ENCODE peak calls at places on chromosomes 13 and 19, in nine cellular contexts. One of them, this sample, is unnamed.
A peak's percentile ranks its signal among the peaks of the same experiment; 100 is the strongest.

GRCh38 chr19:6521718-6522646 is 8.8 kb upstream of the TNFSF9 start:
- DNase-seq in astrocyte of the spinal cord: no peak
- DNase-seq in globus pallidus: no peak
- DNase-seq in IMR-90: no peak
- DNase-seq in heart right ventricle: no peak
- DNase-seq in ascending aorta: no peak
- DNase-seq in stimulated activated CD8-positive, alpha-beta memory T cell treated with anti-CD3 and anti-CD28 coated beads, Interleukin-2, amount 100 ng/mL, for 1 hour: peak; percentile 67
- DNase-seq in NCI-H2171 treated with DMSO at 0.1 percent for 48 hours: no peak
- DNase-seq in A549: no peak
- DNase-seq in this sample: no peak

GRCh38 chr13:104984296-104984818 is 1551.1 kb downstream of the EFNB2 start:
- DNase-seq in astrocyte of the spinal cord: peak; percentile 88
- DNase-seq in globus pallidus: peak; percentile 32
- DNase-seq in IMR-90: peak; percentile 12
- DNase-seq in heart right ventricle: peak; percentile 24
- DNase-seq in ascending aorta: no peak
- DNase-seq in stimulated activated CD8-positive, alpha-beta memory T cell treated with anti-CD3 and anti-CD28 coated beads, Interleukin-2, amount 100 ng/mL, for 1 hour: no peak
- DNase-seq in NCI-H2171 treated with DMSO at 0.1 percent for 48 hours: peak; percentile 74
- DNase-seq in A549: no peak
- DNase-seq in this sample: peak; percentile 56

GRCh38 chr13:39353988-39354387 is 249.0 kb downstream of the LHFPL6 start:
- DNase-seq in astrocyte of the spinal cord: peak; percentile 56
- DNase-seq in globus pallidus: no peak
- DNase-seq in IMR-90: peak; percentile 65
- DNase-seq in heart right ventricle: no peak
- DNase-seq in ascending aorta: no peak
- DNase-seq in stimulated activated CD8-positive, alpha-beta memory T cell treated with anti-CD3 and anti-CD28 coated beads, Interleukin-2, amount 100 ng/mL, for 1 hour: no peak
- DNase-seq in NCI-H2171 treated with DMSO at 0.1 percent for 48 hours: no peak
- DNase-seq in A549: no peak
- DNase-seq in this sample: no peak

GRCh38 chr19:48565090-48565489 is 13.1 kb downstream of the SULT2B1 start:
- DNase-seq in astrocyte of the spinal cord: no peak
- DNase-seq in globus pallidus: no peak
- DNase-seq in IMR-90: peak; percentile 83
- DNase-seq in heart right ventricle: no peak
- DNase-seq in ascending aorta: no peak
- DNase-seq in stimulated activated CD8-positive, alpha-beta memory T cell treated with anti-CD3 and anti-CD28 coated beads, Interleukin-2, amount 100 ng/mL, for 1 hour: no peak
- DNase-seq in NCI-H2171 treated with DMSO at 0.1 percent for 48 hours: no peak
- DNase-seq in A549: peak; percentile 71
- DNase-seq in this sample: no peak

GRCh38 chr13:76292726-76293125 is 593.5 kb downstream of the KCTD12 start:
- DNase-seq in astrocyte of the spinal cord: no peak
- DNase-seq in globus pallidus: no peak
- DNase-seq in IMR-90: no peak
- DNase-seq in heart right ventricle: no peak
- DNase-seq in ascending aorta: no peak
- DNase-seq in stimulated activated CD8-positive, alpha-beta memory T cell treated with anti-CD3 and anti-CD28 coated beads, Interleukin-2, amount 100 ng/mL, for 1 hour: no peak
- DNase-seq in NCI-H2171 treated with DMSO at 0.1 percent for 48 hours: no peak
- DNase-seq in A549: no peak
- DNase-seq in this sample: no peak

GRCh38 chr19:3586707-3587346 is 1.5 kb downstream of the GIPC3 start:
- DNase-seq in astrocyte of the spinal cord: no peak
- DNase-seq in globus pallidus: no peak
- DNase-seq in IMR-90: no peak
- DNase-seq in heart right ventricle: no peak
- DNase-seq in ascending aorta: no peak
- DNase-seq in stimulated activated CD8-positive, alpha-beta memory T cell treated with anti-CD3 and anti-CD28 coated beads, Interleukin-2, amount 100 ng/mL, for 1 hour: no peak
- DNase-seq in NCI-H2171 treated with DMSO at 0.1 percent for 48 hours: no peak
- DNase-seq in A549: no peak
- DNase-seq in this sample: no peak

GRCh38 chr13:63209330-63210017 is 1793.8 kb upstream of the PCDH20 start:
- DNase-seq in astrocyte of the spinal cord: peak; percentile 19
- DNase-seq in globus pallidus: no peak
- DNase-seq in IMR-90: peak; percentile 65
- DNase-seq in heart right ventricle: no peak
- DNase-seq in ascending aorta: no peak
- DNase-seq in stimulated activated CD8-positive, alpha-beta memory T cell treated with anti-CD3 and anti-CD28 coated beads, Interleukin-2, amount 100 ng/mL, for 1 hour: no peak
- DNase-seq in NCI-H2171 treated with DMSO at 0.1 percent for 48 hours: no peak
- DNase-seq in A549: no peak
- DNase-seq in this sample: no peak

GRCh38 chr19:50735869-50736268 is 12.7 kb downstream of the CLEC11A start:
- DNase-seq in astrocyte of the spinal cord: no peak
- DNase-seq in globus pallidus: no peak
- DNase-seq in IMR-90: no peak
- DNase-seq in heart right ventricle: no peak
- DNase-seq in ascending aorta: no peak
- DNase-seq in stimulated activated CD8-positive, alpha-beta memory T cell treated with anti-CD3 and anti-CD28 coated beads, Interleukin-2, amount 100 ng/mL, for 1 hour: no peak
- DNase-seq in NCI-H2171 treated with DMSO at 0.1 percent for 48 hours: no peak
- DNase-seq in A549: no peak
- DNase-seq in this sample: no peak

GRCh38 chr19:10471909-10472308 is 31.2 kb downstream of the KEAP1 start:
- DNase-seq in astrocyte of the spinal cord: peak; percentile 43
- DNase-seq in globus pallidus: no peak
- DNase-seq in IMR-90: peak; percentile 47
- DNase-seq in heart right ventricle: no peak
- DNase-seq in ascending aorta: no peak
- DNase-seq in stimulated activated CD8-positive, alpha-beta memory T cell treated with anti-CD3 and anti-CD28 coated beads, Interleukin-2, amount 100 ng/mL, for 1 hour: no peak
- DNase-seq in NCI-H2171 treated with DMSO at 0.1 percent for 48 hours: peak; percentile 45
- DNase-seq in A549: peak; percentile 28
- DNase-seq in this sample: no peak